ENCODE peak calls at places on chromosomes 3 and 15, in four cellular contexts. J is HepG2, L is GM12878, V is K562. K is an unnamed sample.
A peak's percentile ranks its signal among the peaks of the same experiment; 100 is the strongest.

GRCh38 chr15:85676332-85676731 is 118.4 kb downstream of the KLHL25 start:
- DNase-seq in J (no peak), L (no peak), V (no peak), K (no peak)

GRCh38 chr15:81261172-81261808 is 62.7 kb downstream of the STARD5 start:
- DNase-seq in L (no peak), V (no peak), J (no peak), K (no peak)

GRCh38 chr15:86375733-86376132 is 296.1 kb downstream of the AGBL1 start:
- DNase-seq in V (no peak), L (no peak), J (no peak), K (no peak)

GRCh38 chr3:159583662-159584061 is 405.0 kb upstream of the IL12A start:
- DNase-seq in L (no peak), J (no peak), V (no peak), K (no peak)

GRCh38 chr3:55721716-55722484 is 234.8 kb upstream of the WNT5A start:
- DNase-seq in V (peak; percentile 7), J (no peak), L (no peak), K (peak; percentile 43)

GRCh38 chr3:172256101-172256687 is 192.1 kb downstream of the GHSR start:
- DNase-seq in V (no peak), J (peak; percentile 37), L (no peak), K (no peak)

GRCh38 chr3:68919000-68919399 is 13.3 kb downstream of the TAFA4 start:
- DNase-seq in L (no peak), V (no peak), J (no peak), K (peak; percentile 48)

GRCh38 chr3:156176048-156176447 is 55.7 kb downstream of the KCNAB1 start:
- DNase-seq in L (no peak), J (peak; percentile 57), V (no peak), K (no peak)

GRCh38 chr3:108250626-108251025 is 28.4 kb upstream of the IFT57 start:
- DNase-seq in J (no peak), V (no peak), L (no peak), K (no peak)

GRCh38 chr3:184748219-184749135 is 36.6 kb upstream of the MAGEF1 start:
- DNase-seq in L (peak; percentile 44), J (peak; percentile 13), V (peak; percentile 56), K (peak; percentile 51)
- TF ChIP-seq CBFB in L (no peak), J (no peak), V (no peak), K (no peak)

DNA sequence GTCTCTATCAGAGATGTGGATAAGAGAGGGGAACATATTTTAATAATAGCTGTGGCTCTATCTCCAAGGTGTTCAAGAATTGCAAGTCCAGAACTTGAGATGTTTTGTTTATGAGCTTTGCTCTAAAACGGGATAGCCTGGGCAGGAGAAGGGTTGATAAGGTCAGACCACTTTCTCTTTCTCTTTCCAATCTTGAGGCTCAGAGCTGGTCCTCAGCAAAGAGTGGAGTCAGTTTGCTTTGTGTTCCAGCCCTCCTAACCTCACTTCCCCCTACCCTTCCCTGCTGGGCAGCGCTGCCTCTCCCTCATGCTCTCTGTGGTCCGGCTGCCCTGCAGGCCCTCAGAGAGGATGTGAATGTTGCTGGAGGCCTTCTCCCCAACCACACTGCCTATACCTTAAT is 13.8 kb downstream of the KLHL6 start:
- DNase-seq in V (no peak), J (no peak), L (no peak), K (no peak)
- TF ChIP-seq ATF2 in V (no peak), J (no peak), L (no peak), K (no peak)

DNA sequence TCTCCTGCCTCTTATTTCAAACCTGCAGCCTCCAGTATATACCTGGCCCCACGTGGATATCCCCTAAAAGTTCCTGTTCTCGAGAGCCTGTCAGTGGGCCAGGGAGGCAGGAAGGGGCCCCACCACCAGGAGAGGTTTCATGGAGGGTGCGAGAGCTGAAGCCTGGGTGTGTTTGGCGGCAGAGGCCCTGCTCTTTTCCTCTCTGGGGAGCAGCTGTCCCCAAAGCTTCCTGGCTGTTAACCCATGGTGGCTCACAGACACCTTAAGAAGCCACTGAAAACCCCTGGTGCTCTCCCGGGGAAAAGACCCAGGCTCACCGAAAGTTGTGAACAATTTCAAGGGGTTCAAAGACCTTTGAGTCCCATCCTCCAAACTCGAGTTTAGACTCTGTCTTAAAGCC is 1.1 kb downstream of the PRRT3 start:
- DNase-seq in L (peak; percentile 37), V (no peak), J (no peak), K (no peak)
- TF ChIP-seq CREM in L (no peak), V (no peak), J (no peak), K (no peak)

DNA sequence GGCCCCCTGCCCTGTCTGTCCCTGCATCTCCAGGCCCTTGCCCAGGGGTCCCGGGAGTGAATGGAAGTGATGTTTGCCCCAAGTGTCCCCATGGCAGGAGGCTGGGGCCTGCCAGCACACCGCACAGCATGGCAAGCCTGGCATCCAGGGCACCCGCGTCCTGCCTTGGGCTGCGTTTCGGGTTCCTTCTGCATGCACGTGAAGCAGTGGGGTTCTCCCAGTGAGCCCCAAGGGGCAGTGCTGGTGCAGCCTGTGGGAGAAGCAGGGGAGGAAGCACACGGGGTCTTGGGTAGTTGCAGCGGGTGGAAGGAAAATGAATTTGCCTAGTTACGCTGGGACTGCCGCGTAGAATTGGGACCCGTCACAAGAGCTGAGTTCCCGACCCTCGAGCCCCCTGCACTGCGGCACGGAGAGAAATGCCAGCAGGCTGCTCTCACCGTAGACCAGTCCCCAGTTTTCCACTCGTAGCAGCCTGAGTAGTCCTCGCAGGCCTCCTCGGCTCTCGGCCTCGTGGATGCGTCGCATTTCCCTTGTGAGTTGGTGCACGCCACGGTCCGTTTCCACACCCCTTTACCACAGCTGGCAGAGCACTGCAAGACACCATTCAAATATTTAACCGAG is 259.5 kb upstream of the LYSMD4 start:
- DNase-seq in J (no peak), V (no peak), L (no peak), K (no peak)
- TF ChIP-seq CBFB in J (no peak), V (no peak), L (no peak), K (no peak)

GRCh38 chr3:15753056-15753710 is 44.6 kb downstream of the ANKRD28 start:
- DNase-seq in V (no peak), L (no peak), J (peak; percentile 25), K (no peak)

GRCh38 chr3:15750879-15751278 is 46.9 kb downstream of the ANKRD28 start:
- DNase-seq in L (no peak), V (no peak), J (no peak), K (no peak)

GRCh38 chr3:15755181-15755580 is 42.6 kb downstream of the ANKRD28 start:
- DNase-seq in J (no peak), V (no peak), L (no peak), K (no peak)

GRCh38 chr3:15754047-15754446 is 43.7 kb downstream of the ANKRD28 start:
- DNase-seq in J (no peak), V (no peak), L (no peak), K (no peak)

DNA sequence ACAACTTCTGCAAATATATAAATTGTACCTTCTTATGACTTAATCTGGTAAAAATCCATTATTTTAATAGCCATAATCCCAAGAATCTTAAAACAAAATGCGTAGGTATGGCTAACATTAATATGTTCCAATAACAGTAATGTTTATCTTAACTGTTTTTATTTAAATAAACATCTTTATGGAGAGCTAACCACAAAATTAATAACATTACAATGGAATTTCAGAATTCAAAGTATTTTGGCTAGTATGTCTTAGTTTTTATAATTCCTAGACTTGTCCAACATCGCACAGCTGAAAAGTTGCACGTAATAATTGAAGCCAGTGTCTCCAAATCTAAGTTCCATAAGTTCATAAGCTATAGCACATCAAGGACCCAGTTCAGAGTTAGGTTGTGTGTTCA is 47.6 kb downstream of the ANKRD28 start:
- DNase-seq in L (no peak), J (no peak), V (no peak), K (no peak)
- TF ChIP-seq ATF2 in L (no peak), J (no peak), V (no peak), K (no peak)

GRCh38 chr3:39313289-39313688 is 16.2 kb upstream of the CCR8 start:
- DNase-seq in J (no peak), V (no peak), L (no peak), K (no peak)

GRCh38 chr3:39319249-39319648 is 10.3 kb upstream of the CCR8 start:
- DNase-seq in V (no peak), J (no peak), L (no peak), K (no peak)

GRCh38 chr3:39318311-39318710 is 11.2 kb upstream of the CCR8 start:
- DNase-seq in L (no peak), V (no peak), J (no peak), K (no peak)

GRCh38 chr3:39315420-39315819 is 14.1 kb upstream of the CCR8 start:
- DNase-seq in J (no peak), L (no peak), V (no peak), K (no peak)

GRCh38 chr3:39317571-39318169 is 11.8 kb upstream of the CCR8 start:
- DNase-seq in V (no peak), L (no peak), J (peak; percentile 95), K (no peak)
- TF ChIP-seq CREM in V (no peak), L (no peak), J (no peak), K (no peak)

GRCh38 chr3:81914254-81914653 is 152.8 kb upstream of the GBE1 start:
- DNase-seq in L (no peak), V (no peak), J (no peak), K (no peak)
- TF ChIP-seq CBFB in L (no peak), V (no peak), J (no peak), K (no peak)

GRCh38 chr3:137008976-137009375 is 51.2 kb downstream of the IL20RB start:
- DNase-seq in V (no peak), J (no peak), L (no peak), K (no peak)
- TF ChIP-seq ATF2 in V (no peak), J (no peak), L (no peak), K (no peak)

GRCh38 chr3:56748663-56749231 is 53.0 kb downstream of the ARHGEF3 start:
- DNase-seq in L (no peak), J (peak; percentile 4), V (no peak), K (no peak)

GRCh38 chr3:56744016-56744415 is 57.7 kb downstream of the ARHGEF3 start:
- DNase-seq in L (no peak), J (no peak), V (no peak), K (no peak)

GRCh38 chr3:56751056-56751455 is 50.7 kb downstream of the ARHGEF3 start:
- DNase-seq in L (no peak), V (no peak), J (no peak), K (no peak)

GRCh38 chr3:56747150-56747549 is 54.6 kb downstream of the ARHGEF3 start:
- DNase-seq in J (no peak), V (no peak), L (no peak), K (no peak)
- TF ChIP-seq CREM in J (no peak), V (no peak), L (no peak), K (no peak)

GRCh38 chr15:52652286-52652685 is 26.9 kb downstream of the ATOSA start:
- DNase-seq in L (no peak), J (no peak), V (no peak), K (no peak)
- TF ChIP-seq CBFB in L (no peak), J (no peak), V (no peak), K (no peak)